ENCODE peak calls at places on chromosome 22, in six cellular contexts. B, Z, S, C, Q and L are unnamed samples.

GRCh38 chr22:30277547-30278344 is 11.1 kb upstream of the OSM start:
- DNase-seq in Q (no peak), B (peak; percentile 31), Z (no peak), C (peak; percentile 44), S (peak; percentile 64), L (no peak)

GRCh38 chr22:21642584-21643448 is 714 bp downstream of the SDF2L1 start:
- DNase-seq in Q (no peak), B (no peak), C (no peak), Z (no peak), S (peak; percentile 78), L (no peak)

GRCh38 chr22:45888221-45889092 is 88.5 kb downstream of the WNT7B start:
- DNase-seq in C (no peak), B (no peak), Q (no peak), S (no peak), Z (no peak), L (no peak)

GRCh38 chr22:47629791-47630655 is 867.6 kb downstream of the TBC1D22A start:
- DNase-seq in C (peak; percentile 13), Q (no peak), S (no peak), Z (no peak), B (no peak), L (no peak)

GRCh38 chr22:32985899-32986772 is 72.0 kb downstream of the SYN3 start:
- DNase-seq in S (peak; percentile 79), B (peak; percentile 59), Q (peak; percentile 79), Z (peak; percentile 51), C (peak; percentile 66), L (no peak)

GRCh38 chr22:46812786-46813185 is 50.3 kb downstream of the TBC1D22A start:
- DNase-seq in Q (no peak), Z (no peak), C (no peak), S (no peak), B (no peak), L (no peak)

GRCh38 chr22:46753761-46754109 is 8.7 kb upstream of the TBC1D22A start:
- DNase-seq in B (no peak), C (no peak), Q (no peak), S (no peak), Z (no peak), L (no peak)

GRCh38 chr22:48436201-48436931 is 1391.3 kb downstream of the BRD1 start:
- DNase-seq in B (no peak), S (no peak), Q (no peak), Z (no peak), C (no peak), L (no peak)

GRCh38 chr22:49240016-49240380 is 587.7 kb downstream of the BRD1 start:
- DNase-seq in B (no peak), Q (no peak), S (no peak), Z (no peak), C (peak; percentile 4), L (no peak)

GRCh38 chr22:17368144-17368726 is 1.0 kb upstream of the CECR2 start:
- DNase-seq in S (no peak), Z (no peak), B (no peak), C (no peak), Q (no peak), L (no peak)

GRCh38 chr22:21657361-21658118 is 8.3 kb upstream of the PPIL2 start:
- DNase-seq in S (peak; percentile 87), Q (no peak), Z (peak; percentile 75), B (peak; percentile 60), C (peak; percentile 48), L (no peak)

GRCh38 chr22:22406445-22406844 is 102.1 kb downstream of the ZNF280B start:
- DNase-seq in B (no peak), S (no peak), Q (no peak), Z (no peak), C (no peak), L (no peak)

GRCh38 chr22:24542641-24543040 is 12.3 kb downstream of the GUCD1 start:
- DNase-seq in B (no peak), Z (peak; percentile 53), S (no peak), C (no peak), Q (no peak), L (no peak)

GRCh38 chr22:17921871-17922821 is 102.2 kb downstream of the MICAL3 start:
- DNase-seq in Q (no peak), S (peak; percentile 58), Z (peak; percentile 54), B (no peak), C (peak; percentile 39), L (no peak)

GRCh38 chr22:37774728-37775127 is 33.0 kb upstream of the GCAT start:
- DNase-seq in C (peak; percentile 50), S (no peak), B (no peak), Z (no peak), Q (no peak), L (no peak)
- H3K27ac ChIP-seq in C (no peak overlapping the region), S (no peak overlapping the region), B (peak overlapping the region; percentile 93), Z (peak overlapping the region; percentile 30), Q (no peak overlapping the region), L (peak overlapping the region; percentile 99)

GRCh38 chr22:26426924-26427323 is 2.1 kb upstream of the ASPHD2 start:
- DNase-seq in C (no peak), B (no peak), Z (no peak), Q (no peak), S (no peak), L (no peak)

GRCh38 chr22:26430600-26430999 is 1.5 kb downstream of the ASPHD2 start:
- DNase-seq in Q (no peak), C (no peak), Z (no peak), S (no peak), B (no peak), L (no peak)

GRCh38 chr22:26429458-26430238 is 588 bp downstream of the ASPHD2 start:
- DNase-seq in C (no peak), S (no peak), B (no peak), Z (no peak), Q (no peak), L (no peak)

GRCh38 chr22:26431151-26431995 is 2.3 kb downstream of the ASPHD2 start:
- DNase-seq in Q (no peak), C (no peak), Z (no peak), S (no peak), B (no peak), L (no peak)

GRCh38 chr22:26428515-26429457 is at the start of gene ASPHD2:
- DNase-seq in Q (peak; percentile 69), Z (peak; percentile 41), C (peak; percentile 75), B (peak; percentile 62), S (peak; percentile 69), L (no peak)
- H3K27ac ChIP-seq in Q (peak within 1 kb of the TSS; percentile 77), Z (peak within 1 kb of the TSS; percentile 50), C (no peak within 1 kb of the TSS), B (peak within 1 kb of the TSS; percentile 85), S (peak within 1 kb of the TSS; percentile 75), L (peak within 1 kb of the TSS; percentile 47)

GRCh38 chr22:26239561-26239960 is 70.3 kb downstream of the SEZ6L start:
- DNase-seq in C (no peak), B (no peak), Z (no peak), Q (no peak), S (no peak), L (no peak)

DNA sequence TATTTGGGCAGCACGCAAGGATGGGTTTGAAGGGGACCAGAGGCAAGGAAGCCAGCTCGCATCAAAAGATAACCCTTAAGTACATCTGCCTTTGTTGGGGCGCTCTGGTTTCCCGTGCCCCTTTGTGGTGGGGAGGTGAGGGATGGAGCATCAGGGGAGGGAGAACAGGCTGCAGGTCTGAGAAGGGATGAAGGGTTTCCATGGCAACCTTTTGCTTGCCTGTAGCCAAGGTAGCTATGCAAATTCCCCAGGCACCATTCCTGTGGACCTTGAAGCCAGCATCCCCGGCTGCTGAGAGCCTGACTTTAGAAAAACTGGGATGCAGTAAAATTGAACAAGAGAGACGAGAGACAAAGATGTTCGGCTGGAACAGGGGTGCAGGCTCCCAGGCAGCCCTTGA is 75.7 kb downstream of the SEZ6L start:
- DNase-seq in Q (no peak), S (no peak), B (no peak), Z (no peak), C (no peak), L (no peak)
- H3K27ac ChIP-seq in Q (no peak overlapping the region), S (no peak overlapping the region), B (no peak overlapping the region), Z (no peak overlapping the region), C (no peak overlapping the region), L (no peak overlapping the region)

GRCh38 chr22:31637375-31637937 is 24.6 kb downstream of the PISD start:
- DNase-seq in Z (peak; percentile 40), Q (no peak), B (no peak), S (no peak), C (no peak), L (no peak)
- H3K27ac ChIP-seq in Z (peak overlapping the region; percentile 81), Q (peak overlapping the region; percentile 52), B (peak overlapping the region; percentile 57), S (peak overlapping the region; percentile 37), C (no peak overlapping the region), L (no peak overlapping the region)

GRCh38 chr22:40484906-40485660 is 114.7 kb downstream of the SGSM3 start:
- DNase-seq in B (no peak), Q (no peak), C (no peak), S (no peak), Z (no peak), L (no peak)

GRCh38 chr22:40486962-40487602 is 116.7 kb downstream of the SGSM3 start:
- DNase-seq in B (no peak), C (no peak), Q (no peak), Z (no peak), S (no peak), L (no peak)

GRCh38 chr22:40491990-40492631 is 121.7 kb downstream of the SGSM3 start:
- DNase-seq in Z (no peak), Q (no peak), S (no peak), C (no peak), B (no peak), L (no peak)

GRCh38 chr22:40485813-40486610 is 115.6 kb downstream of the SGSM3 start:
- DNase-seq in Z (no peak), S (no peak), Q (no peak), C (no peak), B (peak; percentile 46), L (no peak)

DNA sequence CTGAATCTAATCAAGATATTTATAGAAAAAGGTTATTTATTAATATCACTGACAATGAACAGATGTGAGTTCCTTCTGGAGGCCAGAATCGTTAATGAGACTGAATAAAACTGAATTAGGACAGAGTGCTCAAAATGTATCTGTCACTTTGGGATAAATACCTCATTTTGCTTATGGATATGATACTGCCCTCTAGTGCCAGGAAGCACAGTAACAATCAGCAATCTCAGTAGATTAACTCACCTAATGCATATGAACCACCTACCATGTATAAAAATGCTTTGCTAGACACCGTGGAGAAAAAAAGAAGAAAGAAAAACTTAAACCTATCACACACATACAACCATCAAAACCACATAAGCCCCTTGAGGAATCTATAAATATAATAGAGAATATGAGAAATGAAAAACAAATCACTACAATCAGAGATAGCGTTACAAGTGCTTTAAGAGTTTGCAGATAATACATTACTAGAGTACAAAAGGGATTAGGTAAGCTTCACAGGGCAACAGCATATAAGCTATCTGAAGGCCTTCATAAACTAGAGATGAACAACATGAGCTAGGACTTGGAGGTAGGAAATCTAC is 117.4 kb downstream of the SGSM3 start:
- DNase-seq in B (no peak), Z (no peak), Q (no peak), C (no peak), S (no peak), L (no peak)
- H3K27ac ChIP-seq in B (no peak overlapping the region), Z (peak overlapping the region; percentile 38), Q (no peak overlapping the region), C (no peak overlapping the region), S (no peak overlapping the region), L (peak overlapping the region; percentile 90)

GRCh38 chr22:37896939-37897338 is 9.2 kb upstream of the MICALL1 start:
- DNase-seq in Z (no peak), B (no peak), Q (no peak), S (no peak), C (no peak), L (no peak)
- H3K27ac ChIP-seq in Z (peak overlapping the region; percentile 72), B (peak overlapping the region; percentile 99), Q (peak overlapping the region; percentile 82), S (peak overlapping the region; percentile 57), C (no peak overlapping the region), L (peak overlapping the region; percentile 99)

DNA sequence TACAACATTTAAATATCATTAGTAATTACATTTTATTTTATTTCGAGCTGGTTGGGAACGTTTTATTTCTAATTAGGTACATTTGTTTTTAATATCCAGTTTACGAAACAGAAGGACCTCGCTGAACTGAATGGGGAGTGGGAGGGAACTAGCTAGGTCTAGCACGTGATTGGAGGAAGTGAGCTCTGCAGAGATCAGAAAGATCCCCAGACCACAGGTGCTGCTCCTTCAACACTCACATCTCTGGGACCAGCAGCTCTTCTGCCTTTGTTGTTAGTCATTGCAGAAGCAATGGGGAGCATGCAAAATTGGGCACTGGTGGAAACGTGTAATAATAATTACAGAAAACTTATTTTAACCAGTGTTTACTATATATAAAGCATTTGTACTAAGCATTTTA is 472.1 kb downstream of the MN1 start:
- DNase-seq in Z (no peak), C (no peak), B (no peak), Q (no peak), S (no peak), L (no peak)
- H3K27ac ChIP-seq in Z (no peak overlapping the region), C (no peak overlapping the region), B (no peak overlapping the region), Q (no peak overlapping the region), S (no peak overlapping the region), L (no peak overlapping the region)